ENCODE peak calls at places on chromosomes 7 and 10, in seven cellular contexts. R, S, W, X, M, V and O are unnamed samples.

GRCh38 chr10:3655528-3655927 is 129.5 kb downstream of the KLF6 start:
- DNase-seq in R (no peak), M (no peak), X (no peak), S (no peak), V (no peak), W (no peak), O (no peak)

GRCh38 chr10:13969118-13969791 is 361.5 kb downstream of the FRMD4A start:
- DNase-seq in S (no peak), M (no peak), X (peak), R (no peak), W (peak), V (no peak), O (no peak)

GRCh38 chr7:49660170-49660783 is 113.2 kb upstream of the VWC2 start:
- DNase-seq in S (no peak), M (no peak), V (no peak), R (no peak), W (no peak), X (no peak), O (no peak)

GRCh38 chr10:84097787-84098353 is 41.4 kb upstream of the GHITM start:
- DNase-seq in W (peak), S (no peak), V (peak), R (peak), X (no peak), M (no peak), O (no peak)

GRCh38 chr10:119818889-119819270 is 53.8 kb downstream of the MCMBP start:
- DNase-seq in X (no peak), R (no peak), W (no peak), M (no peak), V (no peak), S (no peak), O (no peak)

GRCh38 chr10:70093335-70093944 is 39.2 kb downstream of the AIFM2 start:
- DNase-seq in R (no peak), X (no peak), S (no peak), W (no peak), V (no peak), M (no peak), O (no peak)

GRCh38 chr7:2663121-2663886 is 24.7 kb upstream of the AMZ1 start:
- DNase-seq in X (no peak), S (no peak), R (no peak), M (no peak), V (no peak), W (no peak), O (peak)

GRCh38 chr7:2717293-2717904 is 29.4 kb downstream of the AMZ1 start:
- DNase-seq in V (no peak), S (peak), X (no peak), W (no peak), M (no peak), R (no peak), O (no peak)

GRCh38 chr7:156019308-156019707 is 207.0 kb upstream of the SHH start:
- DNase-seq in R (no peak), V (no peak), S (no peak), M (no peak), X (no peak), W (no peak), O (no peak)

GRCh38 chr10:75703191-75703861 is 271.9 kb downstream of the LRMDA start:
- DNase-seq in X (no peak), M (no peak), V (peak), R (peak), S (no peak), W (no peak), O (no peak)

GRCh38 chr10:8063128-8063908 is 8.8 kb downstream of the GATA3 start:
- DNase-seq in W (no peak), X (no peak), S (no peak), V (no peak), M (no peak), R (no peak), O (no peak)

GRCh38 chr10:8045728-8046494 is 8.6 kb upstream of the GATA3 start:
- DNase-seq in W (no peak), R (no peak), S (no peak), M (no peak), X (no peak), V (no peak), O (no peak)

GRCh38 chr7:107387573-107388219 is 82.2 kb upstream of the GPR22 start:
- DNase-seq in X (peak), S (peak), V (no peak), M (no peak), W (peak), R (no peak), O (no peak)

GRCh38 chr7:81433196-81433595 is 336.7 kb downstream of the HGF start:
- DNase-seq in W (no peak), S (no peak), M (no peak), V (peak), X (no peak), R (no peak), O (no peak)

GRCh38 chr7:51366930-51367613 is 50.5 kb upstream of the COBL start:
- DNase-seq in R (peak), S (no peak), W (peak), X (peak), M (peak), V (peak), O (peak)

GRCh38 chr10:338176-339037 is 203.2 kb downstream of the ZMYND11 start:
- DNase-seq in X (no peak), V (peak), M (no peak), S (no peak), W (no peak), R (no peak), O (no peak)